ENCODE peak calls at places on chromosomes 16 and 17, in seven cellular contexts. R, W, X, M, L, D and J are unnamed samples.

GRCh38 chr17:4247981-4248388 is 15.8 kb downstream of the ANKFY1 start:
- DNase-seq in W (no peak), L (no peak), D (no peak), M (peak; percentile 61), X (no peak), R (no peak), J (no peak)

GRCh38 chr17:68456529-68457167 is 648 bp downstream of the WIPI1 start:
- DNase-seq in X (no peak), L (peak; percentile 90), M (peak; percentile 78), D (no peak), W (peak; percentile 82), R (peak; percentile 28), J (peak; percentile 90)

GRCh38 chr17:82914375-82914774 is 74.6 kb upstream of the ZNF750 start:
- DNase-seq in D (no peak), R (no peak), M (no peak), W (no peak), X (no peak), L (peak; percentile 33), J (no peak)

GRCh38 chr17:45262516-45263476 is 902 bp upstream of the SPATA32 start:
- DNase-seq in W (no peak), L (peak; percentile 78), R (no peak), X (no peak), D (no peak), M (no peak), J (no peak)

GRCh38 chr17:27807567-27808470 is 7.5 kb upstream of the NOS2 start:
- DNase-seq in W (no peak), D (peak; percentile 88), M (peak; percentile 36), L (no peak), R (no peak), X (no peak), J (no peak)

GRCh38 chr17:36088559-36089376 is 1.2 kb downstream of the CCL3 start:
- DNase-seq in R (no peak), W (no peak), D (no peak), X (no peak), M (no peak), L (no peak), J (no peak)

GRCh38 chr17:70642059-70642458 is 472.7 kb downstream of the KCNJ2 start:
- DNase-seq in W (no peak), X (no peak), D (no peak), R (no peak), L (no peak), M (no peak), J (no peak)

GRCh38 chr17:31052187-31052889 is 42.4 kb upstream of the NF1 start:
- DNase-seq in L (peak; percentile 98), X (no peak), R (no peak), M (peak; percentile 49), D (no peak), W (peak; percentile 31), J (peak; percentile 84)

GRCh38 chr17:29645516-29646051 is 22.9 kb upstream of the CORO6 start:
- DNase-seq in M (peak; percentile 59), D (no peak), L (peak; percentile 97), W (peak; percentile 89), R (peak; percentile 44), X (no peak), J (peak; percentile 95)

GRCh38 chr17:62713096-62713870 is 85.8 kb downstream of the MRC2 start:
- DNase-seq in L (no peak), W (no peak), R (no peak), M (no peak), X (no peak), D (no peak), J (no peak)

GRCh38 chr17:10091051-10091450 is 107.4 kb downstream of the GAS7 start:
- DNase-seq in M (no peak), W (no peak), X (no peak), R (no peak), L (no peak), D (no peak), J (no peak)

GRCh38 chr17:63274156-63274555 is 171.9 kb downstream of the CYB561 start:
- DNase-seq in W (no peak), R (no peak), L (peak; percentile 97), M (no peak), D (no peak), X (no peak), J (no peak)

GRCh38 chr16:74607310-74607966 is 524 bp upstream of the GLG1 start:
- DNase-seq in X (no peak), L (no peak), W (no peak), D (no peak), R (no peak), M (no peak), J (no peak)

GRCh38 chr17:51000835-51001638 is 119.6 kb downstream of the SPAG9 start:
- DNase-seq in L (peak; percentile 78), X (peak; percentile 60), M (no peak), D (peak; percentile 47), R (no peak), W (peak; percentile 64), J (no peak)

GRCh38 chr17:42050360-42051012 is at the start of gene C17orf113:
- DNase-seq in R (no peak), M (peak; percentile 42), X (no peak), L (peak; percentile 6), W (peak; percentile 20), D (peak; percentile 64), J (no peak)

GRCh38 chr16:66944054-66944441 is 8.7 kb downstream of the CES2 start:
- DNase-seq in D (no peak), L (no peak), M (no peak), W (no peak), R (no peak), X (no peak), J (no peak)

GRCh38 chr17:80221401-80221800 is 1.2 kb downstream of the SLC26A11 start:
- DNase-seq in M (no peak), W (no peak), L (no peak), R (no peak), X (no peak), D (no peak), J (no peak)

GRCh38 chr17:22233382-22233781 is 541.1 kb downstream of the KCNJ18 start:
- DNase-seq in M (no peak), X (no peak), L (no peak), W (no peak), R (no peak), D (no peak), J (no peak)

GRCh38 chr16:66295761-66296546 is 70.5 kb upstream of the CDH5 start:
- DNase-seq in L (no peak), W (no peak), R (no peak), X (no peak), M (no peak), D (no peak), J (no peak)

GRCh38 chr17:74362811-74363498 is 1.3 kb upstream of the BTBD17 start:
- DNase-seq in X (no peak), M (no peak), L (no peak), W (no peak), R (no peak), D (no peak), J (no peak)

GRCh38 chr16:14285542-14286380 is 214.6 kb downstream of the MRTFB start:
- DNase-seq in W (peak; percentile 94), M (peak; percentile 95), D (peak; percentile 93), L (peak; percentile 94), X (peak; percentile 42), R (peak; percentile 93), J (peak; percentile 91)

GRCh38 chr16:4499196-4499555 is 23.0 kb downstream of the HMOX2 start:
- DNase-seq in D (no peak), X (no peak), R (no peak), M (no peak), W (no peak), L (no peak), J (no peak)

GRCh38 chr16:30358990-30359870 is 4.1 kb upstream of the CD2BP2 start:
- DNase-seq in M (no peak), W (no peak), D (no peak), X (no peak), L (no peak), R (no peak), J (peak; percentile 62)

GRCh38 chr16:57760357-57761160 is 25.0 kb downstream of the KATNB1 start:
- DNase-seq in M (no peak), D (no peak), W (no peak), R (no peak), L (no peak), X (no peak), J (no peak)

GRCh38 chr17:59178266-59178665 is 22.7 kb downstream of the PRR11 start:
- DNase-seq in R (no peak), W (no peak), X (no peak), M (no peak), L (no peak), D (no peak), J (no peak)

GRCh38 chr16:88651989-88652762 is 1.3 kb upstream of the CYBA start:
- DNase-seq in L (no peak), X (no peak), M (no peak), R (no peak), D (no peak), W (no peak), J (no peak)

GRCh38 chr17:10875984-10876555 is 38.2 kb upstream of the PIRT start:
- DNase-seq in M (peak; percentile 34), W (peak; percentile 39), L (peak; percentile 34), X (peak; percentile 5), R (peak; percentile 38), D (peak; percentile 36), J (no peak)

GRCh38 chr16:81181013-81181720 is 57.3 kb upstream of the BCO1 start:
- DNase-seq in R (peak; percentile 77), M (peak; percentile 89), L (peak; percentile 98), X (peak; percentile 72), D (no peak), W (peak; percentile 96), J (peak; percentile 95)

GRCh38 chr17:1438593-1439083 is 17.4 kb downstream of the CRK start:
- DNase-seq in X (no peak), M (no peak), R (no peak), L (peak; percentile 65), D (no peak), W (no peak), J (no peak)

GRCh38 chr16:14198603-14199002 is 127.5 kb downstream of the MRTFB start:
- DNase-seq in M (no peak), D (no peak), L (no peak), W (no peak), R (no peak), X (no peak), J (no peak)

GRCh38 chr17:1447061-1447460 is 9.0 kb downstream of the CRK start:
- DNase-seq in D (no peak), X (no peak), M (no peak), W (no peak), R (no peak), L (no peak), J (no peak)